ENCODE peak calls at places on chromosome 7, in six cellular contexts. One of them, this sample, is unnamed.

GRCh38 chr7:91949221-91950009 is 8.8 kb downstream of the AKAP9 start:
- DNase-seq in IMR-90: peak
- DNase-seq in K562: no peak
- DNase-seq in upper lobe of left lung: no peak
- DNase-seq in stomach: no peak
- DNase-seq in GM12891: no peak
- DNase-seq in this sample: no peak

GRCh38 chr7:44693641-44694313 is 54.9 kb upstream of the ZMIZ2 start:
- DNase-seq in IMR-90: peak
- DNase-seq in K562: no peak
- DNase-seq in upper lobe of left lung: no peak
- DNase-seq in stomach: no peak
- DNase-seq in GM12891: no peak
- DNase-seq in this sample: no peak

GRCh38 chr7:24825931-24826661 is 68.8 kb upstream of the GSDME start:
- DNase-seq in IMR-90: peak
- DNase-seq in K562: peak
- DNase-seq in upper lobe of left lung: peak
- DNase-seq in stomach: peak
- DNase-seq in GM12891: no peak
- DNase-seq in this sample: peak

GRCh38 chr7:3682028-3682712 is 381.1 kb downstream of the SDK1 start:
- DNase-seq in IMR-90: no peak
- DNase-seq in K562: no peak
- DNase-seq in upper lobe of left lung: no peak
- DNase-seq in stomach: no peak
- DNase-seq in GM12891: no peak
- DNase-seq in this sample: no peak

GRCh38 chr7:27150568-27151340 is 1.6 kb downstream of the HOXA3 start:
- DNase-seq in IMR-90: peak
- DNase-seq in K562: peak
- DNase-seq in upper lobe of left lung: peak
- DNase-seq in stomach: peak
- DNase-seq in GM12891: peak
- DNase-seq in this sample: peak

GRCh38 chr7:47940482-47941001 is 7.7 kb downstream of the PKD1L1 start:
- DNase-seq in IMR-90: peak
- DNase-seq in K562: no peak
- DNase-seq in upper lobe of left lung: peak
- DNase-seq in stomach: no peak
- DNase-seq in GM12891: no peak
- DNase-seq in this sample: no peak

GRCh38 chr7:87152897-87153641 is 816 bp downstream of the DMTF1 start:
- DNase-seq in IMR-90: peak
- DNase-seq in K562: peak
- DNase-seq in upper lobe of left lung: peak
- DNase-seq in stomach: peak
- DNase-seq in GM12891: no peak
- DNase-seq in this sample: peak

GRCh38 chr7:82109288-82109687 is 334.3 kb downstream of the CACNA2D1 start:
- DNase-seq in IMR-90: peak
- DNase-seq in K562: no peak
- DNase-seq in upper lobe of left lung: no peak
- DNase-seq in stomach: no peak
- DNase-seq in GM12891: no peak
- DNase-seq in this sample: no peak

GRCh38 chr7:128867842-128868623 is 5.4 kb downstream of the ATP6V1F start:
- DNase-seq in IMR-90: peak
- DNase-seq in K562: no peak
- DNase-seq in upper lobe of left lung: no peak
- DNase-seq in stomach: peak
- DNase-seq in GM12891: no peak
- DNase-seq in this sample: no peak

GRCh38 chr7:30430300-30430699 is 48.3 kb downstream of the NOD1 start:
- DNase-seq in IMR-90: no peak
- DNase-seq in K562: no peak
- DNase-seq in upper lobe of left lung: peak
- DNase-seq in stomach: no peak
- DNase-seq in GM12891: no peak
- DNase-seq in this sample: no peak

GRCh38 chr7:87797798-87798403 is 78.3 kb downstream of the SLC25A40 start:
- DNase-seq in IMR-90: peak
- DNase-seq in K562: peak
- DNase-seq in upper lobe of left lung: no peak
- DNase-seq in stomach: no peak
- DNase-seq in GM12891: peak
- DNase-seq in this sample: peak

GRCh38 chr7:2018786-2019692 is 213.7 kb downstream of the MAD1L1 start:
- DNase-seq in IMR-90: peak
- DNase-seq in K562: peak
- DNase-seq in upper lobe of left lung: peak
- DNase-seq in stomach: no peak
- DNase-seq in GM12891: no peak
- DNase-seq in this sample: peak

GRCh38 chr7:94333810-94334209 is 60.9 kb upstream of the COL1A2 start:
- DNase-seq in IMR-90: peak
- DNase-seq in K562: no peak
- DNase-seq in upper lobe of left lung: no peak
- DNase-seq in stomach: no peak
- DNase-seq in GM12891: no peak
- DNase-seq in this sample: no peak

GRCh38 chr7:16889851-16890443 is 8.2 kb upstream of the AGR3 start:
- DNase-seq in IMR-90: no peak
- DNase-seq in K562: no peak
- DNase-seq in upper lobe of left lung: no peak
- DNase-seq in stomach: no peak
- DNase-seq in GM12891: no peak
- DNase-seq in this sample: no peak

GRCh38 chr7:158469396-158470051 is 118.1 kb downstream of the PTPRN2 start:
- DNase-seq in IMR-90: no peak
- DNase-seq in K562: no peak
- DNase-seq in upper lobe of left lung: no peak
- DNase-seq in stomach: no peak
- DNase-seq in GM12891: no peak
- DNase-seq in this sample: no peak

GRCh38 chr7:21192662-21193061 is 235.2 kb upstream of the SP4 start:
- DNase-seq in IMR-90: no peak
- DNase-seq in K562: no peak
- DNase-seq in upper lobe of left lung: no peak
- DNase-seq in stomach: no peak
- DNase-seq in GM12891: no peak
- DNase-seq in this sample: no peak

GRCh38 chr7:25862254-25862992 is 289.6 kb upstream of the NFE2L3 start:
- DNase-seq in IMR-90: peak
- DNase-seq in K562: peak
- DNase-seq in upper lobe of left lung: peak
- DNase-seq in stomach: peak
- DNase-seq in GM12891: peak
- DNase-seq in this sample: peak

GRCh38 chr7:103075337-103075918 is 488 bp downstream of the ARMC10 start:
- DNase-seq in IMR-90: peak
- DNase-seq in K562: peak
- DNase-seq in upper lobe of left lung: peak
- DNase-seq in stomach: peak
- DNase-seq in GM12891: peak
- DNase-seq in this sample: peak

GRCh38 chr7:24943096-24943948 is 36.7 kb downstream of the OSBPL3 start:
- DNase-seq in IMR-90: no peak
- DNase-seq in K562: no peak
- DNase-seq in upper lobe of left lung: no peak
- DNase-seq in stomach: no peak
- DNase-seq in GM12891: no peak
- DNase-seq in this sample: no peak

GRCh38 chr7:36787933-36788378 is 63.7 kb upstream of the AOAH start:
- DNase-seq in IMR-90: no peak
- DNase-seq in K562: no peak
- DNase-seq in upper lobe of left lung: no peak
- DNase-seq in stomach: no peak
- DNase-seq in GM12891: no peak
- DNase-seq in this sample: no peak

GRCh38 chr7:21370283-21370982 is 57.5 kb upstream of the SP4 start:
- DNase-seq in IMR-90: no peak
- DNase-seq in K562: no peak
- DNase-seq in upper lobe of left lung: no peak
- DNase-seq in stomach: no peak
- DNase-seq in GM12891: no peak
- DNase-seq in this sample: no peak

GRCh38 chr7:123660514-123661354 is 5.1 kb downstream of the LMOD2 start:
- DNase-seq in IMR-90: no peak
- DNase-seq in K562: no peak
- DNase-seq in upper lobe of left lung: no peak
- DNase-seq in stomach: no peak
- DNase-seq in GM12891: no peak
- DNase-seq in this sample: no peak

GRCh38 chr7:128322040-128322643 is 21.6 kb downstream of the RBM28 start:
- DNase-seq in IMR-90: peak
- DNase-seq in K562: no peak
- DNase-seq in upper lobe of left lung: no peak
- DNase-seq in stomach: no peak
- DNase-seq in GM12891: no peak
- DNase-seq in this sample: peak

GRCh38 chr7:85510287-85510686 is 323.4 kb upstream of the SEMA3D start:
- DNase-seq in IMR-90: no peak
- DNase-seq in K562: no peak
- DNase-seq in upper lobe of left lung: no peak
- DNase-seq in stomach: no peak
- DNase-seq in GM12891: no peak
- DNase-seq in this sample: no peak

GRCh38 chr7:129719980-129720732 is 108.6 kb downstream of the NRF1 start:
- DNase-seq in IMR-90: peak
- DNase-seq in K562: peak
- DNase-seq in upper lobe of left lung: no peak
- DNase-seq in stomach: no peak
- DNase-seq in GM12891: no peak
- DNase-seq in this sample: peak

GRCh38 chr7:74225400-74225799 is 15.6 kb downstream of the LAT2 start:
- DNase-seq in IMR-90: no peak
- DNase-seq in K562: no peak
- DNase-seq in upper lobe of left lung: no peak
- DNase-seq in stomach: no peak
- DNase-seq in GM12891: no peak
- DNase-seq in this sample: no peak
- TF ChIP-seq POLR2A in IMR-90: no peak
- TF ChIP-seq POLR2A in K562: no peak
- TF ChIP-seq POLR2A in upper lobe of left lung: no peak
- TF ChIP-seq POLR2A in stomach: no peak
- TF ChIP-seq POLR2A in GM12891: no peak
- TF ChIP-seq POLR2A in this sample: no peak

DNA sequence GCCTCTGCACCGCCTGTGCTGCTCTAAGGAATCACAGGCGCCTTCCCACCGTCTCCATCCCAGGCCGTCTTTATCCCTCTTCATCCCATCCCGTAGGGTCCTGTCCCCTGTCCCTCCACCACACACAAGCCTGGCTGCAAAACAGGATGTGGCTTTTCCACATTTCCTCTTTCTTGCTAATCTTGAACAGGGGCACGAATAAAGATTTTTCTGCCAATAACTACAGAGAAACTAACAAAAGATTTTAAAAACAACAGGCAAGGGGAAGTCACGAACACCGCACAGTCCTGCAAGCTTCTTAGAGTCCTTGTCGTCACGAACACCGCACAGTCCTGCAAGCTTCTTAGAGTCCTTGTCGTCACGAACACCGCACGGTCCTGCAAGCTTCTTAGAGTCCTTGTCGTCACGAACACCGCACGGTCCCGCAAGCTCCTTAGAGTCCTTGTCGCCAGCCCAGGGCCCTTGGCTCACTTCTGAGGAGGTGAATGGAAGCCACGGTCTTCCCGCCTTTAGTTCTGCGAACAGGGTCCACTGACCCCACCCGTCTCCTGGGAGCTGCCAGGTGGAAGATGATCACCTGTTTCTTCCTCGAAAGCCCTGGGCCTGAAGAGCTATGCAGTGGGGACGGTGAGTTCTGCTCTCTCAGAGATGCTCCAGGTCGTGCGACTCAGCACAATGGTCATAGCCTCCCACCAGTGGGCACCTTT is 10.3 kb upstream of the INSIG1 start:
- DNase-seq in IMR-90: no peak
- DNase-seq in K562: no peak
- DNase-seq in upper lobe of left lung: peak
- DNase-seq in stomach: no peak
- DNase-seq in GM12891: no peak
- DNase-seq in this sample: no peak
- TF ChIP-seq POLR2A in IMR-90: no peak
- TF ChIP-seq POLR2A in K562: no peak
- TF ChIP-seq POLR2A in upper lobe of left lung: no peak
- TF ChIP-seq POLR2A in stomach: no peak
- TF ChIP-seq POLR2A in GM12891: no peak
- TF ChIP-seq POLR2A in this sample: no peak

GRCh38 chr7:151087247-151088018 is 1.2 kb downstream of the AGAP3 start:
- DNase-seq in IMR-90: peak
- DNase-seq in K562: peak
- DNase-seq in upper lobe of left lung: peak
- DNase-seq in stomach: peak
- DNase-seq in GM12891: no peak
- DNase-seq in this sample: peak
- TF ChIP-seq POLR2A in IMR-90: no peak
- TF ChIP-seq POLR2A in K562: peak
- TF ChIP-seq POLR2A in upper lobe of left lung: no peak
- TF ChIP-seq POLR2A in stomach: no peak
- TF ChIP-seq POLR2A in GM12891: no peak
- TF ChIP-seq POLR2A in this sample: no peak

GRCh38 chr7:150515248-150515647 is 576 bp downstream of the GIMAP7 start:
- DNase-seq in IMR-90: no peak
- DNase-seq in K562: no peak
- DNase-seq in upper lobe of left lung: no peak
- DNase-seq in stomach: no peak
- DNase-seq in GM12891: no peak
- DNase-seq in this sample: no peak

GRCh38 chr7:150513758-150514157 is 914 bp upstream of the GIMAP7 start:
- DNase-seq in IMR-90: no peak
- DNase-seq in K562: no peak
- DNase-seq in upper lobe of left lung: no peak
- DNase-seq in stomach: no peak
- DNase-seq in GM12891: no peak
- DNase-seq in this sample: no peak

GRCh38 chr7:150514748-150515222 is at the start of gene GIMAP7:
- DNase-seq in IMR-90: no peak
- DNase-seq in K562: no peak
- DNase-seq in upper lobe of left lung: peak
- DNase-seq in stomach: no peak
- DNase-seq in GM12891: no peak
- DNase-seq in this sample: no peak

GRCh38 chr7:150516956-150517355 is 2.3 kb downstream of the GIMAP7 start:
- DNase-seq in IMR-90: no peak
- DNase-seq in K562: no peak
- DNase-seq in upper lobe of left lung: no peak
- DNase-seq in stomach: no peak
- DNase-seq in GM12891: no peak
- DNase-seq in this sample: no peak

DNA sequence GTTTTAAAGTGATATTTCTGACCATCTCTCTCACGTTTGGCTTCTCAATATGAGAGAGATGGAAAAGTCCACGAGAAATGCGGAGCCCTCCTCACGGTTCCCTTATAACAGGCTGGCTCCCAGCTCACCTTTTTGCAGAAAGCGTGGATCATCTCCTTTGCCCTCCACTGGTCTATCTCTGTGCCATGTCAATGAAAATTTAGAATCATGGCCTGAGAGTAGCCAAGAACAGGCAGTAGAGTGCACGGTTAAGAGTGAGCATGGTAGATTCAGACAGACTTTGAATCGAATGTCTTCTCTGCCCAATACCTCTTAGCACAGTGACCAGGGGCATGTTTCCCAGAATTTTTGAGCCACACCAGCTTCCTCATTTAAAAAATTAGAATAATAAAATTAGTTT is 1.1 kb downstream of the GIMAP7 start:
- DNase-seq in IMR-90: no peak
- DNase-seq in K562: no peak
- DNase-seq in upper lobe of left lung: no peak
- DNase-seq in stomach: no peak
- DNase-seq in GM12891: no peak
- DNase-seq in this sample: no peak
- TF ChIP-seq POLR2A in IMR-90: no peak
- TF ChIP-seq POLR2A in K562: no peak
- TF ChIP-seq POLR2A in upper lobe of left lung: no peak
- TF ChIP-seq POLR2A in stomach: no peak
- TF ChIP-seq POLR2A in GM12891: no peak
- TF ChIP-seq POLR2A in this sample: no peak

This sample was measured in erythroblast.